ENCODE peak calls at places on chromosomes 3 and 15, in five cellular contexts. W is body of pancreas; R is HCT116; I is CD8-positive, alpha-beta T cell; S is brain microvascular endothelial cell. J is an unnamed sample.

GRCh38 chr3:133292251-133292650 is 107.6 kb upstream of the BFSP2 start:
- DNase-seq in W (no peak), R (no peak), I (no peak), S (no peak), J (no peak)

GRCh38 chr3:24867783-24868182 is 373.1 kb upstream of the THRB start:
- DNase-seq in W (no peak), R (no peak), I (no peak), S (no peak), J (no peak)

GRCh38 chr3:172892158-172892557 is 141.6 kb downstream of the ECT2 start:
- DNase-seq in W (no peak), R (no peak), I (no peak), S (peak), J (no peak)

GRCh38 chr3:167253037-167253436 is 127.1 kb downstream of the ZBBX start:
- DNase-seq in W (no peak), R (no peak), I (no peak), S (no peak), J (no peak)

GRCh38 chr15:25875551-25875950 is 12.4 kb upstream of the ATP10A start:
- DNase-seq in W (no peak), R (no peak), I (no peak), S (no peak), J (no peak)

GRCh38 chr3:50242778-50243551 is 7.0 kb downstream of the GNAI2 start:
- DNase-seq in W (no peak), R (no peak), I (peak), S (peak), J (no peak)

GRCh38 chr15:95770191-95770590 is 560.3 kb upstream of the NR2F2 start:
- DNase-seq in W (no peak), R (no peak), I (no peak), S (peak), J (no peak)

GRCh38 chr15:66169625-66170024 is 83.9 kb downstream of the MEGF11 start:
- DNase-seq in W (no peak), R (no peak), I (no peak), S (no peak), J (no peak)

GRCh38 chr3:53231532-53232511 is 24.0 kb downstream of the TKT start:
- DNase-seq in W (no peak), R (no peak), I (no peak), S (no peak), J (no peak)

GRCh38 chr15:22979069-22979698 is 984 bp downstream of the CYFIP1 start:
- DNase-seq in W (peak), R (no peak), I (no peak), S (peak), J (no peak)

GRCh38 chr15:80194914-80195313 is 42.1 kb downstream of the FAH start:
- DNase-seq in W (no peak), R (no peak), I (no peak), S (no peak), J (no peak)
- TF ChIP-seq CTCF in W (no peak), R (no peak), I (no peak), S (no peak), J (no peak)

DNA sequence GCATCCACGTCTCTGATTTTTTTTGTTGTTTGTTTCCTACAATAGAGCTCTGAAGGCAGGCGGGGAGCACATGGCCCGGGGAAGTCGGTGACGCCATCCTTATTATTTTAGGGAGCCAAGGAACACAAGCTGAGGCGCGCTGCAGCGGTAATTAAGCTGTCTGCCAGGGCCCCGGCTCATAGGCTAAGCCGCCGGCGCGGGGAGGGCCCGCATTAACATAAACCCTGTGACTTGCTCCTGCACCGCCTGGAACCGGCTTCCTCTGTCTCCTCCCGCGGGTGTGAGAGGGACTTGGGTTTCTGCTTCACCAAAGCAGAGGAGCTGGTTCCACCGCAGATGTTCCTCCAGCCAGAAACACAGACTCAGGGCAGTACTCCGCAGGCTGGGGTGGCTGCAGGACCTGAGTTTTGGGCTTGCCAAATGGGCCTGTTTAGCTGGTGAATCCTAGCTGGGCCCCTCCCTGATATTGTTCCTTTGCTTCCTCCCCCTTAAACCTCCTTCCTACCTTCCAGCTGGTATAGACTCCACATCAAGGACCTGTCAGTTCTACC is 25.3 kb downstream of the ANP32A start:
- DNase-seq in W (peak), R (no peak), I (peak), S (peak), J (no peak)
- H3K4me3 ChIP-seq in W (no peak), R (no peak), I (peak), S (no peak), J (no peak)

GRCh38 chr3:55484741-55485207 is 2.3 kb downstream of the WNT5A start:
- DNase-seq in W (no peak), R (no peak), I (no peak), S (no peak), J (no peak)

GRCh38 chr3:55485208-55485791 is 1.8 kb downstream of the WNT5A start:
- DNase-seq in W (peak), R (no peak), I (no peak), S (peak), J (no peak)

GRCh38 chr3:55482496-55483195 is 4.5 kb downstream of the WNT5A start:
- DNase-seq in W (no peak), R (no peak), I (no peak), S (peak), J (no peak)

GRCh38 chr3:55483196-55484095 is 3.7 kb downstream of the WNT5A start:
- DNase-seq in W (no peak), R (no peak), I (no peak), S (no peak), J (no peak)

GRCh38 chr3:55484191-55484644 is 2.9 kb downstream of the WNT5A start:
- DNase-seq in W (no peak), R (no peak), I (no peak), S (no peak), J (no peak)
- H3K27ac ChIP-seq in W (no peak), R (no peak), I (no peak), S (peak), J (peak)

DNA sequence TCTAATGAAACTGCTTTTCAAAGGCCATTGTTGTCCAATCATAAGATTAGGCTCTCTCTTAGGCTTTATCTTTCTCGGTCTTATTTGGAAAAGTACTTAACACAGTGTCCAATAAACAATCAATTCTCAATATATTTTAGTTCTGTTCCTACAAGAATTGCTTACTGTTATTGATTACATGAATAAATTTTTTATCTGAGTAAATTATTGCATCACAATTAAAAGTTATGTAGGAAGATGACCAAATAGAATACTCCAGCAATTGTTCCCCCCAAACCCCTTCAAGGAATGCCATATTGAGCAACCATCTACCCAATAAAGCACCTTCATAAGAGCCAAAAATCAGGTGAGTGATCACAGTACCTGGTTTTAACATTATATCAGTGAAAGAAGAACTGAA is 55.0 kb upstream of the RFX7 start:
- DNase-seq in W (no peak), R (no peak), I (no peak), S (no peak), J (no peak)
- TF ChIP-seq CTCF in W (no peak), R (no peak), I (no peak), S (no peak), J (no peak)

GRCh38 chr3:156817931-156818765 is 8.0 kb upstream of the LEKR1 start:
- DNase-seq in W (no peak), R (no peak), I (no peak), S (no peak), J (no peak)
- H3K4me3 ChIP-seq in W (no peak), R (peak), I (peak), S (no peak), J (no peak)

DNA sequence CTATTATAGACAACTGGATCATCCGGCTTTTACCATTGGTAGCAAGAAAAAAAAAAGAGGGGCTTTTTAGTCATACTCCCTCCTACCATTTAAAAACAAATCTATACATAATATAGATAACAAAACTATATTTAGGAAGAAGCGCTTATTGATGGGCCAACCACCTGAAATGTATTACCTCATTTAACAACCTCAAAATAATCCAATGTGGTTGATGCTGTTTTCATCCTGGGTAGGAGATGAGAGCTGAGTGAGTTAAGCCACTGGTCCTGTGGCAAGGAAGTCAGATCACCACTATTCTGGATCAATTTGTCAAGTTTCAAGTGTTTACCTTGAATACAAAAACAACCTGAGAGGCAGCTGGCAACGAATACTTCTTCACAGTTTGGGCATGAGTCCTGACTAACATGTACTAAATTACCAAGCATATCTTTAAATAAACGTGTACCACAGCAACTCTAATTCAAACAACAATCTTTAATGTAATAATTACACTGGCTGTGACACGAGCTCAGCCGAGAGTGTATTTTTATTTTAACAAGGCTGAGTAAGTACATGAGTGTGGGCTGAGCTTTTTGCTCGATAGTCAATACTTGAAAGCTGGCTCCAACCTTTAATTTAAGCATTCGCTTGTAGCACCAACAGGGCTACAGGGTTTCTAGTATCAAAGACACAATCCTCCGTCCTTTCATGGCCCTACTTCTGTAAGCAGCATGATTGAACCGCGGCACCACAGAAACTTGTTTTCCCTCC is 93.7 kb upstream of the ICE2 start:
- DNase-seq in W (no peak), R (no peak), I (no peak), S (no peak), J (no peak)
- H3K27ac ChIP-seq in W (no peak), R (no peak), I (no peak), S (no peak), J (no peak)

J was measured in AG04450.